ENCODE peak calls at places on chromosomes 5 and 9, in four cellular contexts. G, L, S and H are unnamed samples.

GRCh38 chr5:15598294-15598902 is 98.4 kb downstream of the FBXL7 start:
- DNase-seq in G (no peak), L (no peak), S (no peak), H (no peak)

GRCh38 chr9:18847576-18848275 is 185.3 kb downstream of the SAXO1 start:
- DNase-seq in G (no peak), L (no peak), S (no peak), H (no peak)

GRCh38 chr9:70868661-70869652 is 252.5 kb downstream of the TRPM3 start:
- DNase-seq in G (no peak), L (no peak), S (no peak), H (no peak)

GRCh38 chr5:133816791-133817190 is 151.6 kb downstream of the C5orf15 start:
- DNase-seq in G (no peak), L (no peak), S (no peak), H (no peak)

GRCh38 chr5:140312067-140312790 is 9.3 kb upstream of the PFDN1 start:
- DNase-seq in G (no peak), L (no peak), S (no peak), H (no peak)

GRCh38 chr5:9240431-9240830 is 305.4 kb downstream of the SEMA5A start:
- DNase-seq in G (no peak), L (no peak), S (no peak), H (no peak)

GRCh38 chr5:96043471-96043870 is 81.8 kb upstream of the ELL2 start:
- DNase-seq in G (no peak), L (no peak), S (no peak), H (no peak)

GRCh38 chr5:16812911-16813310 is 123.2 kb downstream of the MYO10 start:
- DNase-seq in G (no peak), L (no peak), S (no peak), H (no peak)

GRCh38 chr9:99055384-99055783 is 49.5 kb upstream of the TGFBR1 start:
- DNase-seq in G (no peak), L (no peak), S (no peak), H (no peak)

GRCh38 chr5:22242532-22242931 is 610.6 kb downstream of the CDH12 start:
- DNase-seq in G (no peak), L (peak; percentile 15), S (no peak), H (no peak)

GRCh38 chr5:169626779-169627178 is 10.3 kb upstream of the DOCK2 start:
- DNase-seq in G (no peak), L (no peak), S (no peak), H (no peak)

GRCh38 chr9:126144617-126145456 is 181.8 kb upstream of the MVB12B start:
- DNase-seq in G (no peak), L (no peak), S (no peak), H (no peak)

GRCh38 chr9:88533951-88534455 is 975 bp upstream of the NXNL2 start:
- DNase-seq in G (no peak), L (no peak), S (no peak), H (peak; percentile 23)

GRCh38 chr5:57167201-57167600 is 6.7 kb upstream of the GPBP1 start:
- DNase-seq in G (no peak), L (no peak), S (no peak), H (no peak)

GRCh38 chr9:133144142-133144886 is 19.4 kb downstream of the GBGT1 start:
- DNase-seq in G (peak; percentile 91), L (no peak), S (no peak), H (peak; percentile 92)

GRCh38 chr5:141872496-141873356 is 5.5 kb downstream of the PCDH1 start:
- DNase-seq in G (no peak), L (no peak), S (no peak), H (no peak)

GRCh38 chr5:129904667-129905466 is 602 bp downstream of the CHSY3 start:
- DNase-seq in G (no peak), L (no peak), S (no peak), H (peak; percentile 61)

GRCh38 chr5:1412163-1412562 is 33.1 kb downstream of the SLC6A3 start:
- DNase-seq in G (no peak), L (no peak), S (no peak), H (peak; percentile 6)

GRCh38 chr5:36531401-36531800 is 75.0 kb upstream of the SLC1A3 start:
- DNase-seq in G (no peak), L (no peak), S (no peak), H (no peak)

GRCh38 chr5:160231789-160232342 is 2.6 kb downstream of the FABP6 start:
- DNase-seq in G (no peak), L (no peak), S (no peak), H (no peak)

GRCh38 chr5:151251001-151251551 is 1.9 kb upstream of the GM2A start:
- DNase-seq in G (no peak), L (no peak), S (no peak), H (no peak)

GRCh38 chr9:108468364-108468763 is 387.4 kb downstream of the ACTL7B start:
- DNase-seq in G (no peak), L (peak; percentile 17), S (no peak), H (peak; percentile 61)

GRCh38 chr9:127224178-127224882 is 40.2 kb upstream of the GARNL3 start:
- DNase-seq in G (peak; percentile 86), L (peak; percentile 94), S (peak; percentile 39), H (peak; percentile 91)

GRCh38 chr5:176892663-176893062 is 6.5 kb downstream of the HK3 start:
- DNase-seq in G (no peak), L (no peak), S (no peak), H (no peak)

GRCh38 chr5:142032747-142033631 is 20.2 kb upstream of the GNPDA1 start:
- DNase-seq in G (no peak), L (no peak), S (no peak), H (no peak)

GRCh38 chr9:106893088-106893487 is 30.1 kb downstream of the ZNF462 start:
- DNase-seq in G (no peak), L (no peak), S (no peak), H (no peak)

GRCh38 chr5:673140-673836 is 19.9 kb downstream of the TPPP start:
- DNase-seq in G (no peak), L (no peak), S (no peak), H (no peak)

GRCh38 chr5:134506054-134507039 is 19.1 kb upstream of the JADE2 start:
- DNase-seq in G (no peak), L (no peak), S (no peak), H (peak; percentile 82)

GRCh38 chr5:179188636-179189035 is 128.5 kb downstream of the ZNF354C start:
- DNase-seq in G (no peak), L (no peak), S (no peak), H (no peak)

GRCh38 chr9:38211002-38211401 is 142.0 kb upstream of the SHB start:
- DNase-seq in G (no peak), L (no peak), S (no peak), H (no peak)

GRCh38 chr5:36059571-36060515 is 6.8 kb downstream of the UGT3A2 start:
- DNase-seq in G (no peak), L (no peak), S (peak; percentile 71), H (no peak)

GRCh38 chr5:88824892-88825781 is 57.8 kb downstream of the MEF2C start:
- DNase-seq in G (no peak), L (no peak), S (no peak), H (no peak)

GRCh38 chr5:164941102-164941501 is 1435.7 kb downstream of the MAT2B start:
- DNase-seq in G (no peak), L (no peak), S (no peak), H (no peak)

GRCh38 chr9:135209852-135210251 is 122.4 kb downstream of the OLFM1 start:
- DNase-seq in G (no peak), L (no peak), S (no peak), H (no peak)

GRCh38 chr9:135210676-135211523 is 123.4 kb downstream of the OLFM1 start:
- DNase-seq in G (no peak), L (no peak), S (no peak), H (peak; percentile 14)

GRCh38 chr9:135212961-135213360 is 125.5 kb downstream of the OLFM1 start:
- DNase-seq in G (no peak), L (no peak), S (no peak), H (peak; percentile 32)

GRCh38 chr9:135213566-135213965 is 126.1 kb downstream of the OLFM1 start:
- DNase-seq in G (no peak), L (no peak), S (no peak), H (no peak)

GRCh38 chr9:135211524-135211890 is 124.0 kb downstream of the OLFM1 start:
- DNase-seq in G (no peak), L (no peak), S (no peak), H (no peak)
- H3K9me3 ChIP-seq in G (no peaks in the 10 kb centered on the region), L (peaks cover 15% of the 10 kb centered on the region), S (peaks cover 5% of the 10 kb centered on the region), H (no peaks in the 10 kb centered on the region)

GRCh38 chr9:6415266-6415665 is 2.3 kb downstream of the UHRF2 start:
- DNase-seq in G (no peak), L (no peak), S (no peak), H (no peak)

GRCh38 chr9:6417186-6417585 is 4.2 kb downstream of the UHRF2 start:
- DNase-seq in G (no peak), L (no peak), S (no peak), H (no peak)

GRCh38 chr9:6414291-6414690 is 1.3 kb downstream of the UHRF2 start:
- DNase-seq in G (no peak), L (no peak), S (no peak), H (no peak)

GRCh38 chr9:6413365-6414263 is 615 bp downstream of the UHRF2 start:
- DNase-seq in G (peak; percentile 35), L (no peak), S (no peak), H (peak; percentile 49)

DNA sequence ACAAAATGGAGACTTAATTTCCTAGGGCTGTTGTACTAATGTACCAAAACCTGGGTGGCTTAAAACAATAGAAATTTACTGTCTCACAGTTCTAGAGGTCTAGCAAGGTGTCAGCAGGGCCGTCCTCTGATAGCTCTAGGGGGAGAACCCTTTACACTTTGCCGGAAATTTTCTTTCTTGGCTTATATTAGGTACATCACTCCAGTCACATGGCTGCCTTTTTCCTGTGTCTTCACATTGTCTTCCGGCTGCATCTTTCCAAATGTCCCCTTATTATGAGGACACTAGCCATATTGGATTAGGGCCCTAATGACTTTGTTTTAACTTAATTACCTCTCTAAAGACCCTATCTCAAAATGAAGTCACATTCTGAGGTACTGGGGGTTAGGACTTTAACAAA is 5.8 kb downstream of the UHRF2 start:
- DNase-seq in G (no peak), L (no peak), S (no peak), H (no peak)
- H3K9me3 ChIP-seq in G (no peaks in the 10 kb centered on the region), L (no peaks in the 10 kb centered on the region), S (no peaks in the 10 kb centered on the region), H (no peaks in the 10 kb centered on the region)

GRCh38 chr9:80492221-80492620 is 920.5 kb downstream of the TLE4 start:
- DNase-seq in G (no peak), L (no peak), S (no peak), H (no peak)

GRCh38 chr9:80496901-80497565 is 925.3 kb downstream of the TLE4 start:
- DNase-seq in G (no peak), L (no peak), S (no peak), H (no peak)

GRCh38 chr9:80489329-80489728 is 917.6 kb downstream of the TLE4 start:
- DNase-seq in G (no peak), L (no peak), S (no peak), H (no peak)

GRCh38 chr9:80485420-80485819 is 913.7 kb downstream of the TLE4 start:
- DNase-seq in G (no peak), L (no peak), S (no peak), H (no peak)

GRCh38 chr9:80491086-80491749 is 919.5 kb downstream of the TLE4 start:
- DNase-seq in G (no peak), L (no peak), S (no peak), H (no peak)
- H3K9me3 ChIP-seq in G (no peaks in the 10 kb centered on the region), L (no peaks in the 10 kb centered on the region), S (no peaks in the 10 kb centered on the region), H (no peaks in the 10 kb centered on the region)

DNA sequence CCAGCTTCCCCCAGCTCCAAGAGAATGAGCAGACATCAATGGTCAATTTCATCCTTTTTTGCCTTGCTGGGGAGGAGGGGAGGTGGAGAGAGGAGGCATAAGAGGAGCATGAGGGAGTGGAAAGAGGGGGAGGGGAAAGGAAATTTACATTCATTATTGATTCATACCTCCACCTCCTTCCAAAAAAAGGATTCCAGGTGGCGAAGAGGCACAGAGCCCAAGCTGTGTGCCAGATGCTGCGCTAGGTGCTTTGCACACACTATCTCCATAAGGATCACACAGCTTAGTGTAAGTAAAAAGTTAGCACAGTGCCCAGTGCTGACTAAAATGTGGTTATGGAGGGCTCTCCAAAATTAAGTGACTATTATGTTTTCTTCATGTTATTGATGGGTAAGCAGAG is 11.0 kb downstream of the ASTN2 start:
- DNase-seq in G (no peak), L (no peak), S (no peak), H (no peak)
- H3K9me3 ChIP-seq in G (no peaks in the 10 kb centered on the region), L (no peaks in the 10 kb centered on the region), S (no peaks in the 10 kb centered on the region), H (no peaks in the 10 kb centered on the region)